ENCODE peak calls at places on chromosome 4, in six cellular contexts. H is GM20000, G is stomach, B is epithelial cell of proximal tubule, F is H9, R is cardiac muscle cell. N is an unnamed sample.

GRCh38 chr4:3531306-3531886 is 826 bp downstream of the LRPAP1 start:
- DNase-seq in H (no peak), F (peak), R (no peak), G (no peak), B (no peak), N (no peak)

GRCh38 chr4:13876151-13876550 is 248.6 kb upstream of the BOD1L1 start:
- DNase-seq in H (no peak), R (no peak), G (no peak), B (peak), F (no peak), N (no peak)

GRCh38 chr4:186740822-186741221 is 17.2 kb upstream of the FAT1 start:
- DNase-seq in G (no peak), R (no peak), H (no peak), B (no peak), F (no peak), N (no peak)

GRCh38 chr4:101967697-101968346 is 177.3 kb downstream of the BANK1 start:
- DNase-seq in G (no peak), F (no peak), H (no peak), B (no peak), R (no peak), N (peak)

GRCh38 chr4:2587215-2587823 is 50.9 kb downstream of the FAM193A start:
- DNase-seq in G (no peak), B (no peak), H (no peak), R (no peak), F (no peak), N (no peak)

GRCh38 chr4:84917087-84917821 is 49.2 kb downstream of the WDFY3 start:
- DNase-seq in G (no peak), H (no peak), F (no peak), B (no peak), R (no peak), N (no peak)

GRCh38 chr4:100984901-100985300 is 362.4 kb downstream of the PPP3CA start:
- DNase-seq in B (no peak), F (no peak), R (no peak), H (no peak), G (no peak), N (no peak)

GRCh38 chr4:101952985-101953384 is 162.5 kb downstream of the BANK1 start:
- DNase-seq in H (no peak), F (no peak), G (no peak), R (no peak), B (no peak), N (no peak)

GRCh38 chr4:185219551-185220344 is 10.3 kb downstream of the SNX25 start:
- DNase-seq in H (no peak), B (no peak), G (no peak), R (no peak), F (no peak), N (no peak)

GRCh38 chr4:138235419-138235952 is 6.7 kb downstream of the SLC7A11 start:
- DNase-seq in H (no peak), B (no peak), F (no peak), G (no peak), R (no peak), N (no peak)

GRCh38 chr4:168248311-168248710 is 70.2 kb downstream of the DDX60 start:
- DNase-seq in F (no peak), R (no peak), H (no peak), G (no peak), B (no peak), N (no peak)

GRCh38 chr4:23888421-23889319 is 1.2 kb downstream of the PPARGC1A start:
- DNase-seq in G (no peak), B (no peak), F (no peak), R (peak), H (no peak), N (no peak)

GRCh38 chr4:176054942-176055341 is 10.7 kb upstream of the WDR17 start:
- DNase-seq in G (no peak), B (no peak), H (no peak), R (no peak), F (no peak), N (no peak)

GRCh38 chr4:83083925-83084475 is 30.5 kb downstream of the PLAC8 start:
- DNase-seq in G (no peak), R (no peak), F (no peak), H (no peak), B (no peak), N (no peak)

GRCh38 chr4:4761128-4761991 is 98.1 kb upstream of the MSX1 start:
- DNase-seq in G (no peak), H (no peak), B (no peak), F (peak), R (peak), N (no peak)

GRCh38 chr4:134027931-134028330 is 173.7 kb downstream of the PABPC4L start:
- DNase-seq in H (no peak), G (no peak), R (no peak), B (peak), F (no peak), N (peak)

GRCh38 chr4:152401424-152401823 is 134.5 kb downstream of the FBXW7 start:
- DNase-seq in H (no peak), G (no peak), F (no peak), B (no peak), R (no peak), N (no peak)
- TF ChIP-seq CTCF in H (no peak), G (no peak), F (no peak), B (peak), R (no peak), N (no peak)

GRCh38 chr4:182878633-182879495 is 38.3 kb downstream of the DCTD start:
- DNase-seq in G (no peak), B (no peak), F (no peak), H (no peak), R (no peak), N (no peak)

GRCh38 chr4:182875471-182875870 is 41.7 kb downstream of the DCTD start:
- DNase-seq in F (no peak), R (peak), H (no peak), B (no peak), G (no peak), N (no peak)

GRCh38 chr4:182876427-182876826 is 40.8 kb downstream of the DCTD start:
- DNase-seq in F (no peak), B (no peak), R (no peak), G (no peak), H (no peak), N (no peak)

GRCh38 chr4:182876006-182876405 is 41.2 kb downstream of the DCTD start:
- DNase-seq in B (no peak), H (no peak), R (no peak), F (no peak), G (no peak), N (no peak)

GRCh38 chr4:182877326-182877883 is 39.8 kb downstream of the DCTD start:
- DNase-seq in F (no peak), R (no peak), B (no peak), H (no peak), G (no peak), N (no peak)
- TF ChIP-seq CTCF in F (peak), R (no peak), B (no peak), H (no peak), G (no peak), N (no peak)

DNA sequence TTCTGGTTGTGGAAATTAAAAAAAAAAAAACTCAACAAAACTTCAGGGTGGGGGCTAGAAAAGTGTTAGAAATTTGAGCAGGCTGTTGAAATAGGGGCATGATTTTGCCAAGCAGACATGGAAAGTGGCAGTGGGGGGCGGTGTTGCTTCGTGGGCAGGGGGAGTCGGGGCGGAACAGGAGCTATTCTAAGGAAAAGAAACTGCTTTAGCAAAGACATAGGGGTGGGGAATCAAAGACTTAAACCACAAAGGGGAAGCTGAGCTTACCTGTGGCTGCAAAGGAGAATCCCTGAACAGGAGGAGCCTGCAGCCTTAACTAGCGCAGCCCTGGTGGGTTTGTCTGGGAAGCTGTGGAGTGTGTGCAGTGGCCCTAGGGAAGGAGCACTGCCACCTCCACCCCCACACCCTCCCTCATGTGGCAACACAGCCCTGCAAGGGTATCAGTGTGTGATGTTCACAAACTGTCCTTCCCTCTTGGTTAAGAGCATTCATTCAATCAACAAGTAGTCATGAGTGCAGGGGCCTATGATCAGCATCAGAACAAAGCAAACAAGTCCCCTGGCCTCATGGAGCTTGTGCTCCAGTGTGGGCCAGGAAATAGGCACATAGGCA is 20.5 kb downstream of the SEL1L3 start:
- DNase-seq in F (no peak), R (peak), G (no peak), B (no peak), H (peak), N (no peak)
- TF ChIP-seq CTCF in F (peak), R (peak), G (no peak), B (peak), H (peak), N (no peak)

DNA sequence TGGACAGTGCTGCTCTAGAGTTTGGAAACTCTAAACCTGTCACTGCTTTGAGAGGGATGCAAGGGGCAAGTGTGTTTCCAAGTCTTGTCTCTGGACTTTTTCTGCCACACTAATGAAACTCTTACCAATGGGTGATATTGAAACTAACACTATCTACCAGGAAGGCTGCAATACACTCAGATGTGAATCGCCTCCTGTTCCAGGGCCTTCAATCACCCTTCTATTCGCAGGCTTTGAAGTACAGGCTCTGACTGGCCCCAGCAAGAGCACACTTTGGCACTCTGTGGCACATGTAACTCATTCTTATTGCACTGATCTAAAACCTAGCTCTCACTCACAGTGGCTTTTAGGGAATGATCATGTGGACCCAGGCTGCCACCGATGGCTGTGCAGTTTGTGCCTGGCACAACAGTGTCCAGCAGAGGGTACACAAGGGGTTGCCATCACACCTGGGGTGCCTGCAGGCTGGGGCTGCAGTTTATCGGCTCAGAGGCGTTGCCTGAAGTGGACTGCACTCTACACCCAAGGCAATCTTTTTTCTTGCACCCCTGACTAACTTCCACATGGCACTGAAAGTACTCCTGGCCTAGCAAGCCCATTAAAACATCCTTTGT is 210.8 kb downstream of the MGST2 start:
- DNase-seq in R (peak), G (no peak), H (no peak), F (no peak), B (no peak), N (no peak)
- TF ChIP-seq CTCF in R (no peak), G (no peak), H (no peak), F (no peak), B (peak), N (no peak)

GRCh38 chr4:107930821-107931774 is at the start of gene CYP2U1:
- DNase-seq in H (peak), F (peak), B (no peak), R (peak), G (peak), N (peak)
- TF ChIP-seq CTCF in H (no peak), F (no peak), B (no peak), R (no peak), G (no peak), N (no peak)

GRCh38 chr4:56532239-56532638 is 26.6 kb downstream of the ARL9 start:
- DNase-seq in H (no peak), B (no peak), F (no peak), G (no peak), R (no peak), N (no peak)

GRCh38 chr4:56531823-56532222 is 26.2 kb downstream of the ARL9 start:
- DNase-seq in F (no peak), R (no peak), H (no peak), B (no peak), G (no peak), N (no peak)

GRCh38 chr4:56531149-56531770 is 25.7 kb downstream of the ARL9 start:
- DNase-seq in G (no peak), B (no peak), H (no peak), R (no peak), F (no peak), N (no peak)

GRCh38 chr4:56530269-56531148 is 24.9 kb downstream of the ARL9 start:
- DNase-seq in B (peak), H (peak), F (peak), R (peak), G (peak), N (peak)

DNA sequence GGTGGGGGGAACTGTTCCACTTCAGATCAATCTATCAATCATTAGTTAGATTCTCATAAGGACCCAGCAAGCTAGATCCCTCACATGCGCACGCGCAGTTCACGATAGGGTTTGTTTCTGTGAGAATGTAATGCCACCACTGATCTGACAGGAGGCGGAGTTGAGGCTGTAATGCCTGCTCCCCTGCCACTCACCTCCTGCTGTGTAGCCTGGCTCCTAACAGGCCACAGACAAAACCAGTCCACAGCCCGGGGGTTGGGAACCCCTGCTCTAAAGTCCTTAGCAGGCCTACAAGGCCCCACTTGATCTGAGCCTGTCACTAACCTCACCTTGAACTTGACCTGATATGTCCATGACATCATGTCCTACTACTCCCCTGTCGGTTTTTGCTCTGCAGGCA is 30.3 kb downstream of the ARL9 start:
- DNase-seq in R (no peak), G (no peak), H (no peak), F (no peak), B (no peak), N (no peak)
- TF ChIP-seq CTCF in R (no peak), G (no peak), H (no peak), F (peak), B (no peak), N (no peak)

GRCh38 chr4:188107931-188108843 is 1.2 kb downstream of the TRIML2 start:
- DNase-seq in H (no peak), R (no peak), F (peak), B (no peak), G (no peak), N (no peak)
- TF ChIP-seq CTCF in H (no peak), R (no peak), F (no peak), B (no peak), G (no peak), N (no peak)

DNA sequence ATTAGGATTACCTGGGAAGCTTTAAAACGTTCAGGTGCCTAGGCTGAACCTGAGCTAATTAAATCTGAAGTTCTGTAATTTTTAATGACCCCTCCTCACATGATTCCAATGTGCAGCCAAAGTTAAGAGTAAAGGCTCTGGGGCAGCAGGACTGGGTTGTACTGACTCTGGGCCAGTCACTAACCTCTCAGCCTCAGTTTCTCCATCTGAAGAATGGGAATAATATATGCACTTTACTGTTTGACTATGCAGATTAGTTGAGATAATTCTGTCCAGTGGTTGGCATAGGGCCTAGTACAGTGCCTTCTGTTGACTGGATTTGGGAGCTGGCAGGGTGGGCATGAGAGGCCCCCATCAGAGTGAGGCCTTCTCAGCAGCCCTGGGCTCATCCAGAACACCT is 6.6 kb upstream of the MGST2 start:
- DNase-seq in F (no peak), H (no peak), R (no peak), B (no peak), G (no peak), N (no peak)
- TF ChIP-seq CTCF in F (no peak), H (no peak), R (no peak), B (no peak), G (no peak), N (no peak)